ENCODE peak calls at places on chromosomes 2 and 18, in eight cellular contexts. One of them, this sample, is unnamed.

GRCh38 chr18:13553449-13553848 is 172.9 kb downstream of the FAM210A start:
- DNase-seq in T-helper 2 cell: no peak
- DNase-seq in mesenchymal stem cell: no peak
- DNase-seq in stimulated activated CD4-positive, alpha-beta T cell treated with anti-CD3 and anti-CD28 coated beads, Interleukin-12 subunit alpha, Interleukin-12 subunit beta, amount 100 ng/mL, for 48 hours: no peak
- DNase-seq in stimulated activated naive B cell treated with anti-CD40 and anti-IgM and Interleukin-4, amounts not matched to agents 10 μg/mL and 1 μg/mL and 100 μg/mL, for 72 hours: no peak
- DNase-seq in progenitor cell of endocrine pancreas: no peak
- DNase-seq in RWPE1: no peak
- DNase-seq in hepatocyte: no peak
- DNase-seq in this sample: no peak

GRCh38 chr2:236711440-236711839 is 141.8 kb downstream of the ACKR3 start:
- DNase-seq in progenitor cell of endocrine pancreas: no peak
- DNase-seq in stimulated activated naive B cell treated with anti-CD40 and anti-IgM and Interleukin-4, amounts not matched to agents 10 μg/mL and 1 μg/mL and 100 μg/mL, for 72 hours: no peak
- DNase-seq in mesenchymal stem cell: no peak
- DNase-seq in stimulated activated CD4-positive, alpha-beta T cell treated with anti-CD3 and anti-CD28 coated beads, Interleukin-12 subunit alpha, Interleukin-12 subunit beta, amount 100 ng/mL, for 48 hours: no peak
- DNase-seq in RWPE1: peak
- DNase-seq in hepatocyte: no peak
- DNase-seq in T-helper 2 cell: no peak
- DNase-seq in this sample: no peak

GRCh38 chr2:64166637-64167420 is 22.6 kb upstream of the PELI1 start:
- DNase-seq in stimulated activated CD4-positive, alpha-beta T cell treated with anti-CD3 and anti-CD28 coated beads, Interleukin-12 subunit alpha, Interleukin-12 subunit beta, amount 100 ng/mL, for 48 hours: no peak
- DNase-seq in progenitor cell of endocrine pancreas: no peak
- DNase-seq in hepatocyte: no peak
- DNase-seq in T-helper 2 cell: no peak
- DNase-seq in mesenchymal stem cell: peak
- DNase-seq in RWPE1: no peak
- DNase-seq in stimulated activated naive B cell treated with anti-CD40 and anti-IgM and Interleukin-4, amounts not matched to agents 10 μg/mL and 1 μg/mL and 100 μg/mL, for 72 hours: no peak
- DNase-seq in this sample: no peak

GRCh38 chr2:120686511-120687168 is 49.0 kb upstream of the GLI2 start:
- DNase-seq in progenitor cell of endocrine pancreas: no peak
- DNase-seq in hepatocyte: no peak
- DNase-seq in mesenchymal stem cell: no peak
- DNase-seq in stimulated activated naive B cell treated with anti-CD40 and anti-IgM and Interleukin-4, amounts not matched to agents 10 μg/mL and 1 μg/mL and 100 μg/mL, for 72 hours: no peak
- DNase-seq in stimulated activated CD4-positive, alpha-beta T cell treated with anti-CD3 and anti-CD28 coated beads, Interleukin-12 subunit alpha, Interleukin-12 subunit beta, amount 100 ng/mL, for 48 hours: no peak
- DNase-seq in T-helper 2 cell: no peak
- DNase-seq in RWPE1: no peak
- DNase-seq in this sample: no peak

GRCh38 chr2:204664708-204665121 is 119.4 kb downstream of the PARD3B start:
- DNase-seq in stimulated activated CD4-positive, alpha-beta T cell treated with anti-CD3 and anti-CD28 coated beads, Interleukin-12 subunit alpha, Interleukin-12 subunit beta, amount 100 ng/mL, for 48 hours: no peak
- DNase-seq in mesenchymal stem cell: peak
- DNase-seq in T-helper 2 cell: no peak
- DNase-seq in RWPE1: peak
- DNase-seq in stimulated activated naive B cell treated with anti-CD40 and anti-IgM and Interleukin-4, amounts not matched to agents 10 μg/mL and 1 μg/mL and 100 μg/mL, for 72 hours: no peak
- DNase-seq in hepatocyte: no peak
- DNase-seq in progenitor cell of endocrine pancreas: no peak
- DNase-seq in this sample: peak

GRCh38 chr2:160652236-160652635 is 158.6 kb upstream of the RBMS1 start:
- DNase-seq in RWPE1: no peak
- DNase-seq in T-helper 2 cell: peak
- DNase-seq in hepatocyte: no peak
- DNase-seq in stimulated activated naive B cell treated with anti-CD40 and anti-IgM and Interleukin-4, amounts not matched to agents 10 μg/mL and 1 μg/mL and 100 μg/mL, for 72 hours: no peak
- DNase-seq in stimulated activated CD4-positive, alpha-beta T cell treated with anti-CD3 and anti-CD28 coated beads, Interleukin-12 subunit alpha, Interleukin-12 subunit beta, amount 100 ng/mL, for 48 hours: peak
- DNase-seq in mesenchymal stem cell: no peak
- DNase-seq in progenitor cell of endocrine pancreas: no peak
- DNase-seq in this sample: no peak

GRCh38 chr18:24710474-24710873 is 250.0 kb downstream of the HRH4 start:
- DNase-seq in hepatocyte: no peak
- DNase-seq in stimulated activated naive B cell treated with anti-CD40 and anti-IgM and Interleukin-4, amounts not matched to agents 10 μg/mL and 1 μg/mL and 100 μg/mL, for 72 hours: no peak
- DNase-seq in progenitor cell of endocrine pancreas: no peak
- DNase-seq in mesenchymal stem cell: no peak
- DNase-seq in stimulated activated CD4-positive, alpha-beta T cell treated with anti-CD3 and anti-CD28 coated beads, Interleukin-12 subunit alpha, Interleukin-12 subunit beta, amount 100 ng/mL, for 48 hours: no peak
- DNase-seq in RWPE1: no peak
- DNase-seq in T-helper 2 cell: no peak
- DNase-seq in this sample: no peak

GRCh38 chr18:61770279-61770678 is 122.5 kb downstream of the RNF152 start:
- DNase-seq in hepatocyte: no peak
- DNase-seq in progenitor cell of endocrine pancreas: no peak
- DNase-seq in T-helper 2 cell: no peak
- DNase-seq in stimulated activated naive B cell treated with anti-CD40 and anti-IgM and Interleukin-4, amounts not matched to agents 10 μg/mL and 1 μg/mL and 100 μg/mL, for 72 hours: no peak
- DNase-seq in mesenchymal stem cell: no peak
- DNase-seq in stimulated activated CD4-positive, alpha-beta T cell treated with anti-CD3 and anti-CD28 coated beads, Interleukin-12 subunit alpha, Interleukin-12 subunit beta, amount 100 ng/mL, for 48 hours: no peak
- DNase-seq in RWPE1: no peak
- DNase-seq in this sample: no peak

GRCh38 chr18:45723921-45724320 is at the start of gene SLC14A1:
- DNase-seq in hepatocyte: no peak
- DNase-seq in mesenchymal stem cell: no peak
- DNase-seq in stimulated activated CD4-positive, alpha-beta T cell treated with anti-CD3 and anti-CD28 coated beads, Interleukin-12 subunit alpha, Interleukin-12 subunit beta, amount 100 ng/mL, for 48 hours: no peak
- DNase-seq in stimulated activated naive B cell treated with anti-CD40 and anti-IgM and Interleukin-4, amounts not matched to agents 10 μg/mL and 1 μg/mL and 100 μg/mL, for 72 hours: no peak
- DNase-seq in RWPE1: no peak
- DNase-seq in T-helper 2 cell: no peak
- DNase-seq in progenitor cell of endocrine pancreas: no peak
- DNase-seq in this sample: no peak

GRCh38 chr2:19901201-19901457 is 654 bp downstream of the TTC32 start:
- DNase-seq in stimulated activated CD4-positive, alpha-beta T cell treated with anti-CD3 and anti-CD28 coated beads, Interleukin-12 subunit alpha, Interleukin-12 subunit beta, amount 100 ng/mL, for 48 hours: peak
- DNase-seq in progenitor cell of endocrine pancreas: no peak
- DNase-seq in RWPE1: peak
- DNase-seq in hepatocyte: no peak
- DNase-seq in mesenchymal stem cell: no peak
- DNase-seq in stimulated activated naive B cell treated with anti-CD40 and anti-IgM and Interleukin-4, amounts not matched to agents 10 μg/mL and 1 μg/mL and 100 μg/mL, for 72 hours: no peak
- DNase-seq in T-helper 2 cell: no peak
- DNase-seq in this sample: no peak